ENCODE peak calls at places on chromosomes 7 and 10, in nine cellular contexts. One of them, this sample, is unnamed.

GRCh38 chr7:85593355-85593754 is 406.5 kb upstream of the SEMA3D start:
- DNase-seq in NCI-H2081: no peak
- DNase-seq in NCI-H1092 treated with DMSO at 0.1 percent for 48 hours: no peak
- DNase-seq in osteocyte: no peak
- DNase-seq in neural crest cell: no peak
- DNase-seq in EH: no peak
- DNase-seq in chondrocyte: no peak
- DNase-seq in GM04504: no peak
- DNase-seq in SJSA1: no peak
- DNase-seq in this sample: no peak

GRCh38 chr10:47331954-47332353 is 9.7 kb downstream of the GDF2 start:
- DNase-seq in osteocyte: no peak
- DNase-seq in SJSA1: no peak
- DNase-seq in neural crest cell: no peak
- DNase-seq in EH: no peak
- DNase-seq in chondrocyte: peak; percentile 25
- DNase-seq in GM04504: no peak
- DNase-seq in NCI-H1092 treated with DMSO at 0.1 percent for 48 hours: no peak
- DNase-seq in NCI-H2081: no peak
- DNase-seq in this sample: no peak

GRCh38 chr10:108360187-108360586 is 1195.7 kb upstream of the SORCS1 start:
- DNase-seq in chondrocyte: no peak
- DNase-seq in SJSA1: no peak
- DNase-seq in NCI-H1092 treated with DMSO at 0.1 percent for 48 hours: no peak
- DNase-seq in GM04504: no peak
- DNase-seq in NCI-H2081: no peak
- DNase-seq in neural crest cell: no peak
- DNase-seq in osteocyte: no peak
- DNase-seq in EH: no peak
- DNase-seq in this sample: no peak

GRCh38 chr10:11208243-11208642 is 190.6 kb downstream of the CELF2 start:
- DNase-seq in NCI-H1092 treated with DMSO at 0.1 percent for 48 hours: no peak
- DNase-seq in chondrocyte: no peak
- DNase-seq in osteocyte: no peak
- DNase-seq in GM04504: no peak
- DNase-seq in SJSA1: no peak
- DNase-seq in NCI-H2081: no peak
- DNase-seq in neural crest cell: no peak
- DNase-seq in EH: no peak
- DNase-seq in this sample: no peak

GRCh38 chr7:34168013-34168412 is 262.7 kb downstream of the BMPER start:
- DNase-seq in SJSA1: no peak
- DNase-seq in NCI-H1092 treated with DMSO at 0.1 percent for 48 hours: no peak
- DNase-seq in NCI-H2081: no peak
- DNase-seq in EH: no peak
- DNase-seq in GM04504: no peak
- DNase-seq in osteocyte: no peak
- DNase-seq in chondrocyte: no peak
- DNase-seq in neural crest cell: no peak
- DNase-seq in this sample: no peak

GRCh38 chr7:45054442-45054841 is 34.3 kb downstream of the NACAD start:
- DNase-seq in NCI-H1092 treated with DMSO at 0.1 percent for 48 hours: no peak
- DNase-seq in chondrocyte: peak; percentile 48
- DNase-seq in GM04504: no peak
- DNase-seq in neural crest cell: no peak
- DNase-seq in NCI-H2081: no peak
- DNase-seq in SJSA1: no peak
- DNase-seq in EH: no peak
- DNase-seq in osteocyte: no peak
- DNase-seq in this sample: peak; percentile 15

GRCh38 chr7:16961650-16962049 is 79.9 kb upstream of the AGR3 start:
- DNase-seq in EH: peak; percentile 82
- DNase-seq in SJSA1: no peak
- DNase-seq in chondrocyte: no peak
- DNase-seq in osteocyte: no peak
- DNase-seq in NCI-H1092 treated with DMSO at 0.1 percent for 48 hours: no peak
- DNase-seq in GM04504: peak; percentile 60
- DNase-seq in neural crest cell: no peak
- DNase-seq in NCI-H2081: no peak
- DNase-seq in this sample: no peak

GRCh38 chr7:50266893-50267386 is 37.6 kb upstream of the IKZF1 start:
- DNase-seq in NCI-H2081: no peak
- DNase-seq in EH: no peak
- DNase-seq in osteocyte: no peak
- DNase-seq in neural crest cell: no peak
- DNase-seq in SJSA1: no peak
- DNase-seq in GM04504: no peak
- DNase-seq in NCI-H1092 treated with DMSO at 0.1 percent for 48 hours: no peak
- DNase-seq in chondrocyte: no peak
- DNase-seq in this sample: peak; percentile 75

GRCh38 chr7:122864838-122865237 is 21.4 kb downstream of the CADPS2 start:
- DNase-seq in SJSA1: no peak
- DNase-seq in chondrocyte: no peak
- DNase-seq in NCI-H1092 treated with DMSO at 0.1 percent for 48 hours: no peak
- DNase-seq in GM04504: no peak
- DNase-seq in NCI-H2081: no peak
- DNase-seq in osteocyte: no peak
- DNase-seq in EH: no peak
- DNase-seq in neural crest cell: no peak
- DNase-seq in this sample: no peak